ENCODE peak calls at places on chromosome 18, in ten cellular contexts. One of them, this sample, is unnamed.

GRCh38 chr18:22282311-22283235 is 113.2 kb downstream of the GATA6 start:
- DNase-seq in mammary epithelial cell: peak
- DNase-seq in lung: no peak
- DNase-seq in activated CD8-positive, alpha-beta T cell treated with anti-CD3 and anti-CD28 coated beads for 36 hours: peak
- DNase-seq in hippocampal formation: no peak
- DNase-seq in NCI-H1930: no peak
- DNase-seq in mesendoderm: peak
- DNase-seq in CD8-positive, alpha-beta T cell: peak
- DNase-seq in sciatic nerve: no peak
- DNase-seq in activated gamma-delta T cell: peak
- DNase-seq in this sample: no peak

GRCh38 chr18:10057808-10058791 is 144.3 kb downstream of the VAPA start:
- DNase-seq in mammary epithelial cell: peak
- DNase-seq in NCI-H1930: no peak
- DNase-seq in activated CD8-positive, alpha-beta T cell treated with anti-CD3 and anti-CD28 coated beads for 36 hours: peak
- DNase-seq in hippocampal formation: no peak
- DNase-seq in mesendoderm: no peak
- DNase-seq in activated gamma-delta T cell: no peak
- DNase-seq in sciatic nerve: no peak
- DNase-seq in CD8-positive, alpha-beta T cell: no peak
- DNase-seq in lung: no peak
- DNase-seq in this sample: no peak

GRCh38 chr18:3036108-3036507 is 23.2 kb upstream of the LPIN2 start:
- DNase-seq in NCI-H1930: no peak
- DNase-seq in mammary epithelial cell: peak
- DNase-seq in mesendoderm: no peak
- DNase-seq in activated gamma-delta T cell: no peak
- DNase-seq in CD8-positive, alpha-beta T cell: no peak
- DNase-seq in hippocampal formation: no peak
- DNase-seq in activated CD8-positive, alpha-beta T cell treated with anti-CD3 and anti-CD28 coated beads for 36 hours: no peak
- DNase-seq in lung: no peak
- DNase-seq in sciatic nerve: no peak
- DNase-seq in this sample: no peak

GRCh38 chr18:74485860-74486849 is 10.0 kb upstream of the CNDP2 start:
- DNase-seq in activated gamma-delta T cell: no peak
- DNase-seq in NCI-H1930: no peak
- DNase-seq in mesendoderm: no peak
- DNase-seq in sciatic nerve: no peak
- DNase-seq in activated CD8-positive, alpha-beta T cell treated with anti-CD3 and anti-CD28 coated beads for 36 hours: no peak
- DNase-seq in lung: no peak
- DNase-seq in mammary epithelial cell: no peak
- DNase-seq in hippocampal formation: no peak
- DNase-seq in CD8-positive, alpha-beta T cell: no peak
- DNase-seq in this sample: peak

GRCh38 chr18:46892842-46893241 is 24.5 kb downstream of the PIAS2 start:
- DNase-seq in lung: no peak
- DNase-seq in sciatic nerve: no peak
- DNase-seq in NCI-H1930: no peak
- DNase-seq in CD8-positive, alpha-beta T cell: no peak
- DNase-seq in activated gamma-delta T cell: no peak
- DNase-seq in mammary epithelial cell: no peak
- DNase-seq in mesendoderm: no peak
- DNase-seq in hippocampal formation: no peak
- DNase-seq in activated CD8-positive, alpha-beta T cell treated with anti-CD3 and anti-CD28 coated beads for 36 hours: no peak
- DNase-seq in this sample: no peak

GRCh38 chr18:2654105-2654827 is 1.3 kb upstream of the SMCHD1 start:
- DNase-seq in mesendoderm: peak
- DNase-seq in NCI-H1930: no peak
- DNase-seq in hippocampal formation: no peak
- DNase-seq in activated gamma-delta T cell: no peak
- DNase-seq in activated CD8-positive, alpha-beta T cell treated with anti-CD3 and anti-CD28 coated beads for 36 hours: no peak
- DNase-seq in mammary epithelial cell: no peak
- DNase-seq in sciatic nerve: no peak
- DNase-seq in lung: no peak
- DNase-seq in CD8-positive, alpha-beta T cell: no peak
- DNase-seq in this sample: no peak

GRCh38 chr18:9806905-9807304 is 78.9 kb upstream of the TXNDC2 start:
- DNase-seq in activated CD8-positive, alpha-beta T cell treated with anti-CD3 and anti-CD28 coated beads for 36 hours: no peak
- DNase-seq in mammary epithelial cell: no peak
- DNase-seq in activated gamma-delta T cell: no peak
- DNase-seq in NCI-H1930: no peak
- DNase-seq in CD8-positive, alpha-beta T cell: no peak
- DNase-seq in sciatic nerve: no peak
- DNase-seq in lung: no peak
- DNase-seq in hippocampal formation: no peak
- DNase-seq in mesendoderm: no peak
- DNase-seq in this sample: no peak

GRCh38 chr18:80022613-80023012 is 11.6 kb upstream of the RBFA start:
- DNase-seq in lung: no peak
- DNase-seq in sciatic nerve: no peak
- DNase-seq in CD8-positive, alpha-beta T cell: no peak
- DNase-seq in activated CD8-positive, alpha-beta T cell treated with anti-CD3 and anti-CD28 coated beads for 36 hours: no peak
- DNase-seq in hippocampal formation: no peak
- DNase-seq in mesendoderm: peak
- DNase-seq in NCI-H1930: no peak
- DNase-seq in mammary epithelial cell: peak
- DNase-seq in activated gamma-delta T cell: no peak
- DNase-seq in this sample: no peak

GRCh38 chr18:37545461-37545860 is 20.1 kb downstream of the CELF4 start:
- DNase-seq in activated CD8-positive, alpha-beta T cell treated with anti-CD3 and anti-CD28 coated beads for 36 hours: no peak
- DNase-seq in mesendoderm: no peak
- DNase-seq in NCI-H1930: no peak
- DNase-seq in hippocampal formation: no peak
- DNase-seq in sciatic nerve: no peak
- DNase-seq in activated gamma-delta T cell: no peak
- DNase-seq in mammary epithelial cell: no peak
- DNase-seq in CD8-positive, alpha-beta T cell: no peak
- DNase-seq in lung: no peak
- DNase-seq in this sample: no peak

GRCh38 chr18:74508366-74508765 is 12.2 kb downstream of the CNDP2 start:
- DNase-seq in activated gamma-delta T cell: no peak
- DNase-seq in lung: no peak
- DNase-seq in NCI-H1930: no peak
- DNase-seq in mammary epithelial cell: no peak
- DNase-seq in mesendoderm: no peak
- DNase-seq in sciatic nerve: no peak
- DNase-seq in activated CD8-positive, alpha-beta T cell treated with anti-CD3 and anti-CD28 coated beads for 36 hours: no peak
- DNase-seq in CD8-positive, alpha-beta T cell: no peak
- DNase-seq in hippocampal formation: no peak
- DNase-seq in this sample: no peak

GRCh38 chr18:58781627-58782194 is 83.0 kb upstream of the ZNF532 start:
- DNase-seq in NCI-H1930: peak
- DNase-seq in activated gamma-delta T cell: no peak
- DNase-seq in CD8-positive, alpha-beta T cell: peak
- DNase-seq in lung: peak
- DNase-seq in hippocampal formation: peak
- DNase-seq in mesendoderm: peak
- DNase-seq in mammary epithelial cell: peak
- DNase-seq in sciatic nerve: peak
- DNase-seq in activated CD8-positive, alpha-beta T cell treated with anti-CD3 and anti-CD28 coated beads for 36 hours: peak
- DNase-seq in this sample: peak

GRCh38 chr18:29145993-29146539 is 969.1 kb upstream of the CDH2 start:
- DNase-seq in lung: no peak
- DNase-seq in hippocampal formation: no peak
- DNase-seq in mammary epithelial cell: no peak
- DNase-seq in activated gamma-delta T cell: no peak
- DNase-seq in activated CD8-positive, alpha-beta T cell treated with anti-CD3 and anti-CD28 coated beads for 36 hours: no peak
- DNase-seq in mesendoderm: no peak
- DNase-seq in sciatic nerve: no peak
- DNase-seq in NCI-H1930: peak
- DNase-seq in CD8-positive, alpha-beta T cell: no peak
- DNase-seq in this sample: no peak

This sample was measured in thyroid gland.